ENCODE peak calls at places on chromosomes 1 and 21, in four cellular contexts. N, B, W and E are unnamed samples.

GRCh38 chr1:116950497-116951174 is 40.9 kb downstream of the PTGFRN start:
- DNase-seq in N (peak; percentile 35), B (peak; percentile 32), W (no peak), E (peak; percentile 11)

GRCh38 chr21:33971492-33972013 is 55.9 kb upstream of the ATP5PO start:
- DNase-seq in N (no peak), B (peak; percentile 15), W (no peak), E (peak; percentile 49)

GRCh38 chr1:178916448-178917174 is 45.7 kb upstream of the ANGPTL1 start:
- DNase-seq in N (no peak), B (no peak), W (no peak), E (no peak)

GRCh38 chr1:110118636-110119396 is 6.6 kb downstream of the UBL4B start:
- DNase-seq in N (no peak), B (peak; percentile 26), W (no peak), E (no peak)

GRCh38 chr21:28068455-28069358 is 924.0 kb downstream of the LTN1 start:
- DNase-seq in N (no peak), B (no peak), W (no peak), E (peak; percentile 23)

GRCh38 chr1:25100151-25100841 is 132.0 kb downstream of the SYF2 start:
- DNase-seq in N (no peak), B (no peak), W (no peak), E (no peak)

GRCh38 chr1:32200226-32201010 is at the start of gene CCDC28B:
- DNase-seq in N (no peak), B (peak; percentile 76), W (peak; percentile 38), E (peak; percentile 81)

GRCh38 chr1:245874942-245875580 is 632.0 kb downstream of the SMYD3 start:
- DNase-seq in N (peak; percentile 92), B (peak; percentile 80), W (peak; percentile 79), E (no peak)

GRCh38 chr21:34284613-34285160 is 79.1 kb upstream of the KCNE2 start:
- DNase-seq in N (no peak), B (no peak), W (no peak), E (no peak)

GRCh38 chr1:174794861-174795260 is 204.9 kb upstream of the CACYBP start:
- DNase-seq in N (no peak), B (no peak), W (no peak), E (no peak)

GRCh38 chr1:236561976-236562375 is 38.2 kb downstream of the LGALS8 start:
- DNase-seq in N (no peak), B (no peak), W (no peak), E (no peak)

GRCh38 chr1:173224887-173225280 is 17.8 kb upstream of the TNFSF4 start:
- DNase-seq in N (no peak), B (no peak), W (no peak), E (no peak)

GRCh38 chr1:16048573-16049189 is 5.1 kb downstream of the CLCNKB start:
- DNase-seq in N (peak; percentile 26), B (peak; percentile 24), W (no peak), E (peak; percentile 95)

GRCh38 chr1:58249729-58250586 is 296.6 kb downstream of the OMA1 start:
- DNase-seq in N (no peak), B (peak; percentile 47), W (no peak), E (peak; percentile 86)

GRCh38 chr1:150210741-150211140 is 25.2 kb downstream of the ANP32E start:
- DNase-seq in N (no peak), B (no peak), W (no peak), E (no peak)

GRCh38 chr1:212916395-212917133 is 33.8 kb upstream of the VASH2 start:
- DNase-seq in N (no peak), B (peak; percentile 20), W (peak; percentile 40), E (peak; percentile 58)

GRCh38 chr1:50976111-50976889 is 6.3 kb downstream of the CDKN2C start:
- DNase-seq in N (no peak), B (no peak), W (no peak), E (peak; percentile 49)

GRCh38 chr1:33740040-33740745 is 123.7 kb upstream of the HMGB4 start:
- DNase-seq in N (no peak), B (no peak), W (no peak), E (no peak)

GRCh38 chr1:61639937-61640336 is 85.0 kb downstream of the TM2D1 start:
- DNase-seq in N (no peak), B (no peak), W (no peak), E (no peak)

GRCh38 chr1:211925016-211925415 is 94.5 kb upstream of the LPGAT1 start:
- DNase-seq in N (no peak), B (no peak), W (no peak), E (peak; percentile 51)

GRCh38 chr1:56029329-56030003 is 549.9 kb downstream of the PLPP3 start:
- DNase-seq in N (no peak), B (no peak), W (no peak), E (no peak)

GRCh38 chr1:37305841-37306240 is 168.5 kb upstream of the ZC3H12A start:
- DNase-seq in N (no peak), B (no peak), W (no peak), E (no peak)

GRCh38 chr1:110328274-110328673 is 10.9 kb upstream of the RBM15 start:
- DNase-seq in N (no peak), B (no peak), W (no peak), E (no peak)

GRCh38 chr1:23634518-23634839 is 57.1 kb upstream of the RPL11 start:
- DNase-seq in N (no peak), B (no peak), W (no peak), E (no peak)

GRCh38 chr1:159938221-159938852 is 7.1 kb downstream of the IGSF9 start:
- DNase-seq in N (no peak), B (no peak), W (no peak), E (peak; percentile 54)

GRCh38 chr1:9075023-9075422 is 5.6 kb upstream of the SLC2A5 start:
- DNase-seq in N (no peak), B (no peak), W (no peak), E (no peak)

GRCh38 chr1:25556791-25557476 is 13.5 kb downstream of the LDLRAP1 start:
- DNase-seq in N (no peak), B (no peak), W (peak; percentile 38), E (no peak)

GRCh38 chr1:84634536-84635205 is 55.6 kb downstream of the SSX2IP start:
- DNase-seq in N (no peak), B (no peak), W (no peak), E (peak; percentile 2)

GRCh38 chr21:44418108-44418875 is 37.0 kb upstream of the LRRC3 start:
- DNase-seq in N (no peak), B (no peak), W (no peak), E (no peak)